ENCODE peak calls at places on chromosomes 16 and 17, in five cellular contexts. C is RWPE1; K is stimulated activated effector memory CD8-positive, alpha-beta T cell treated with anti-CD3 and anti-CD28 coated beads, Interleukin-12 subunit alpha, Interleukin-12 subunit beta, amount 100 ng/mL, for 72 hours; H is activated CD4-positive, alpha-beta T cell treated with anti-CD3 and anti-CD28 coated beads for 1 hour; E is stimulated activated CD8-positive, alpha-beta memory T cell treated with anti-CD3 and anti-CD28 coated beads, Interleukin-12 subunit alpha, Interleukin-12 subunit beta, amount 100 ng/mL, for 1 hour. J is an unnamed sample.
A peak's percentile ranks its signal among the peaks of the same experiment; 100 is the strongest.

GRCh38 chr17:17425591-17425990 is 51.2 kb upstream of the MED9 start:
- DNase-seq in C (no peak), K (no peak), H (no peak), E (no peak), J (no peak)

GRCh38 chr17:32110596-32110995 is 31.7 kb upstream of the RHOT1 start:
- DNase-seq in C (no peak), K (no peak), H (no peak), E (no peak), J (no peak)

GRCh38 chr16:67942510-67943255 is 1.2 kb downstream of the LCAT start:
- DNase-seq in C (no peak), K (no peak), H (no peak), E (no peak), J (no peak)

GRCh38 chr17:81550830-81551457 is 1.2 kb downstream of the FAAP100 start:
- DNase-seq in C (no peak), K (no peak), H (no peak), E (no peak), J (no peak)

GRCh38 chr17:68349157-68349556 is 57.9 kb downstream of the ARSG start:
- DNase-seq in C (no peak), K (peak; percentile 70), H (no peak), E (no peak), J (peak; percentile 43)

GRCh38 chr16:67248401-67249177 is at the start of gene SLC9A5:
- DNase-seq in C (no peak), K (peak; percentile 69), H (no peak), E (no peak), J (peak; percentile 52)

GRCh38 chr17:81923302-81924260 is 4.0 kb downstream of the MAFG start:
- DNase-seq in C (peak; percentile 68), K (no peak), H (no peak), E (no peak), J (no peak)

GRCh38 chr16:69105501-69106361 is at the start of gene HAS3:
- DNase-seq in C (peak; percentile 73), K (peak; percentile 63), H (no peak), E (no peak), J (peak; percentile 73)

GRCh38 chr16:17222756-17223411 is 247.9 kb downstream of the XYLT1 start:
- DNase-seq in C (no peak), K (no peak), H (no peak), E (no peak), J (no peak)

GRCh38 chr16:8751481-8752311 is 45.7 kb downstream of the TMEM186 start:
- DNase-seq in C (peak; percentile 87), K (no peak), H (no peak), E (no peak), J (no peak)

GRCh38 chr17:47883589-47884426 is 12.2 kb upstream of the SP2 start:
- DNase-seq in C (no peak), K (no peak), H (no peak), E (no peak), J (no peak)

GRCh38 chr16:86578499-86579267 is at the start of gene FOXL1:
- DNase-seq in C (no peak), K (no peak), H (no peak), E (no peak), J (no peak)

GRCh38 chr16:14193316-14193871 is 122.3 kb downstream of the MRTFB start:
- DNase-seq in C (no peak), K (no peak), H (no peak), E (no peak), J (peak; percentile 25)

GRCh38 chr17:7293821-7294613 is 422 bp downstream of the YBX2 start:
- DNase-seq in C (peak; percentile 42), K (no peak), H (no peak), E (no peak), J (no peak)

J was measured in GM12892.